ENCODE peak calls at places on chromosome 6, in five cellular contexts. L, A, J, R and M are unnamed samples.

GRCh38 chr6:2072450-2072849 is 173.0 kb downstream of the GMDS start:
- DNase-seq in R (no peak), A (no peak), L (no peak), J (no peak), M (no peak)

GRCh38 chr6:167702241-167702827 is 124.4 kb upstream of the AFDN start:
- DNase-seq in R (no peak), A (no peak), J (peak), L (no peak), M (no peak)

GRCh38 chr6:99602519-99603420 is 3.9 kb upstream of the PRDM13 start:
- DNase-seq in J (no peak), R (no peak), L (no peak), A (no peak), M (no peak)

GRCh38 chr6:10838794-10839333 is 525 bp upstream of the MAK start:
- DNase-seq in R (no peak), J (no peak), A (no peak), L (no peak), M (no peak)

GRCh38 chr6:74879234-74879633 is 326.6 kb downstream of the COL12A1 start:
- DNase-seq in J (no peak), A (no peak), L (no peak), R (no peak), M (peak)

GRCh38 chr6:24283043-24283985 is 74.5 kb downstream of the DCDC2 start:
- DNase-seq in A (peak), L (peak), J (peak), R (peak), M (peak)

GRCh38 chr6:126633362-126633761 is 293.4 kb downstream of the CENPW start:
- DNase-seq in R (no peak), L (no peak), A (no peak), J (no peak), M (no peak)

GRCh38 chr6:6960571-6961251 is 147.1 kb upstream of the RREB1 start:
- DNase-seq in J (no peak), A (no peak), R (no peak), L (no peak), M (no peak)

GRCh38 chr6:145809785-145810184 is 4.8 kb downstream of the FBXO30 start:
- DNase-seq in L (no peak), J (no peak), R (no peak), A (no peak), M (no peak)

GRCh38 chr6:119862719-119863118 is 513.2 kb upstream of the MAN1A1 start:
- DNase-seq in L (no peak), J (no peak), R (no peak), A (no peak), M (no peak)

GRCh38 chr6:112203577-112204349 is 50.6 kb downstream of the LAMA4 start:
- DNase-seq in R (peak), L (no peak), A (peak), J (no peak), M (no peak)

GRCh38 chr6:29011276-29011734 is 6.2 kb upstream of the ZNF311 start:
- DNase-seq in J (peak), A (no peak), R (no peak), L (no peak), M (peak)

GRCh38 chr6:29008089-29008488 is 3.0 kb upstream of the ZNF311 start:
- DNase-seq in L (no peak), J (no peak), R (no peak), A (no peak), M (no peak)

GRCh38 chr6:29009358-29009757 is 4.2 kb upstream of the ZNF311 start:
- DNase-seq in R (no peak), L (no peak), A (peak), J (no peak), M (no peak)

GRCh38 chr6:29005183-29005885 is at the start of gene ZNF311:
- DNase-seq in R (no peak), A (no peak), J (peak), L (peak), M (no peak)
- TF ChIP-seq POLR2A in R (no peak), A (no peak), J (no peak), L (no peak), M (no peak)

DNA sequence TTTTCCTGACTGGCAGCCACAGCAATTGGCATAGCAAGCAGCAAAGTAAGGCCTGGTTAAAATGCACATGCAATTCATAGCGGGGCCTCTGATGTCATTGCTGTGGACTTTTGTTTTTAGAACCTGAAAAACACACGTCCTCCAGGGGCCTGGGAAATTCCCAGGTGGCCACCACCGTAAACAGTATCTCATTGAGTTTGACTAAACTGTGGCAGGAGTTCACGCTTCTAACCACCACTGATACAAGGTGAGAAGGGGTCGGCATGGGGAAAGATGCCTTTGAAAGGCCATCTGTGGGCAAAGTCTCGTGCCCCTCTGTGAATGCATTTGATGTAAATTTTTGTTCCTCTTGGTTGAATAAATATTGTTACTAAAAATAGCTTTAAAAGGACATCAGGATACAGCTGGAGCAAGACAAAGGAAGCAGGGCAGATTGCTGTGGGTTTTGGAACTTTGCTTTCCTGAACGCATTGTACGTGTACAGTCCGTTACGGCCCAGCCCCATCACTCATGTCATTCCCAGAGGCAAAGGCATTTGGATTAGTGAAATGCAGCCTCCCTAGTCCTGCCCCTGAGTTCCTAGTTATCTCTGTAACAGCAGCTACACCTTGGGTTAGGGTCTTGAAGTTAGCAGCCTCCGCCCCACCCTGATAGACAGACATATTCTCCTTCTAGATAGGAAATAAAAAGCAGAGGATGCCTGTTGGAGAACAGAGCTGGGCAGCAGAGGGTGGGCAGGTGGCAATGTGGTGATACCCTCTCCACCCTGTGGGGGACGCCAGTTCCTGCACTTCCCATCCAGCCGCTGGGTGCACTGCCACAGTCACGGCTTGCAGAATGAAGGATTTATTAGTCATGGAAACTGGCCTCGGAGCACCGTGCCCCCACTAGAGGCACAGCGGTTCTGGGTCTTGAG is 80.3 kb downstream of the ZDHHC14 start:
- DNase-seq in A (peak), J (no peak), L (no peak), R (no peak), M (no peak)
- TF ChIP-seq CTCF in A (peak), J (no peak), L (no peak), R (peak), M (no peak)

DNA sequence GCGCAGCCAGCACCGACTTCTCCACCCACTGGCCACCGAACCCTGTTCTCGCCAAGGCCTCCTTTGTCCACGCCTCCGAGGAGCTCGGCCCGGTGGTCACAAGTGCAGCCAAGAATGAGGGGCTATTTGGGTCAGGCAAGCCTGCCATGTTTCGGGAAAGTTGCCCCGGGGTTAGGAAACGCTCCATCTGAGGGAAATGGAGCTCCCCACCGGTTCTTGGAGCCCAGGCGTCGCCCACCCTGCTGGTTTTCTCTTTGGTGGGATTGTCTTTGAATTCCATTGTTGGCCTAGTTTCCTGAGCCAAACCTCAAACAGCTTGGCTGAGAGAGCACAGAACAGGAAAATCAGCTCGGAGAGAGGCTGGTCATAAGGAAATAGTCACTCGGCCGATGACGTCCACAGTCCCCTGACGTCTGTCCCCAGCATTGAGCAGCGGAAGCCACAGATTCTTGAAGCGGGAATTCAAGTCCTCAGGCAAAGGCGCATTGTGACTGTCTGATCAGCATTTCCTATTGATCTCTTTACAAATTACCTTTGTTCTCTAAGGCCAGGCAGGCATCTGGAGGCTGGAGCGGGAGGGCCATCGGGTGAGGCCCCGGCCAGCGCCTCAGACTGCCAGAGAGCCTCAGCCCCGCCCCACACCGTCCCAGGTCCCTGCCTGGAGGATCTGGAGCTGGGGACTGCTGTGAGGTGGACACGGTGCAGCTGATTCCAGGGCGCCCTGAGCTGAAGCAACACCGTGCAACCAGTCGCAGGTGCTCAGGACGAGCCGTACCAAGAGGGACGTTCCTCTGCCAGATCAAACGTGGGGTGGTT is 138.6 kb downstream of the DLL1 start:
- DNase-seq in A (no peak), L (no peak), R (no peak), J (no peak), M (peak)
- H3K4me3 ChIP-seq in A (no peak), L (no peak), R (peak), J (no peak), M (no peak)

GRCh38 chr6:135210632-135211305 is 29.7 kb downstream of the MYB start:
- DNase-seq in A (no peak), J (no peak), R (no peak), L (no peak), M (no peak)
- TF ChIP-seq POLR2A in A (no peak), J (peak), R (no peak), L (no peak), M (no peak)

DNA sequence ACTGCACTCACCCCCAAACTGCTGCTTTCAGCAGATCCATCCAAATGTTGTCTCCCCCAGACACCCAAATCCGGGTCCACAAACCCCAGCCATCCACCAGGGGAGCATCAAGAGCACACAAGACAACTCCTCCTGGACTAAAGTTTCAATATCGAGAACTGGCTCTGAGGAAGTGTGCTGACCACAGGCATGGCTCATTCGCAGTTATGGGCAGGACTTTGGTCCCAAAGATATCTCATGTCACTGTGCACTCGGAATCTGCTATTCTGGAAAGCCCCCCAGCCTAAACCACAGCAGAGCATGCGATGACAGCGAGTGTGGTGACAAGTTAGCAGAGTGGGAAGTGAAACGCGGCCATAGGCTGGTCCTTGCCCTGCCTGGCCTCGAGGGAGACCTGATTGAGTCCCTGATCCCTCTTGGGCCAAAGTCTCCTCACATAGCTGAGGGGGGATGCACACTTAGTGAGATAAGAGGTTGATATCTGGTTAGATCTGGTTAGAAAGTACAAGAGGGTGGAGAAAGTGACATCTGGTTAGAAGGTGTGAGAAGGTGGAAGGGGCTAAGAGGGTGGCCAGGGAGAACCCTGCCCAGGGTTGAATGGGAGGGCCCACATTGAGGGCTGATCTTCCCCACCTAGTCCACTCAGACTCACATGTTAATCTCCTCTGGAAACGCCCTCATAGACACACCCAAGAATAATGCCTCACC is 149.7 kb downstream of the MRPL14 start:
- DNase-seq in R (no peak), A (no peak), J (peak), L (no peak), M (no peak)
- TF ChIP-seq CTCF in R (peak), A (no peak), J (peak), L (no peak), M (no peak)

DNA sequence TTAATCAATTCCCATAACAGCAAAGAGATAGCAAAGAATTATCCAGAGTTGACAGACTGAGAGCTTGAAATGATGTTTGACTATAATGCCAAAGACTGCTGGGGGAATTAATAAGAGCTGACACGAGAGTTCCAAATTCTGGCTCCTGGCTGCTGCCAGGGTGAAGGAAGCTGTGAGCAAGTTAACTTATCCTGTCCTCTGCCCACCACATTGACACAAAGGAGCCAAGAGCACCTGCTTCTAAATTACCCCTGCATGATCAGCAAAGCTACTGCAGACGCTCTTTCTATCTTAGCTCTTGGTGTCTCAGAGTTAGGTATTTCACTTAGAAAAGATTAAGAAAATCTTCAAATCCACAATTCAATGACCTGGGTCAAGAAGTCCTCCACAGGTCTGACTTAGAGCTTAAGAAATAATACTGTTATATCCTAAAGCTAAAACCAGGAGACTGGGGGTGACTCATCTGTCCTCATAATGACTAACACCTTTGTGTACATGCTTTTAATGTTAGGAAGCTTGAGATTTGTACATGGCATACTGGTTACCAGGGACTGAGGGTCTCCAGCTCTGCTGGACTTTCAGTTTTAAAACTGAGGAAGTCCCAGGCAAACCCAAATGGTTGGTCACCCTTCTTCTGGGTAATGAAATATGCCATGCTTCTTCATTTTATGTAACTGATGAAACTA is 13.2 kb upstream of the FRK start:
- DNase-seq in J (no peak), L (no peak), R (no peak), A (peak), M (no peak)
- H3K4me3 ChIP-seq in J (no peak), L (no peak), R (no peak), A (no peak), M (no peak)